ENCODE peak calls at places on chromosomes 4 and X, in six cellular contexts. K, R, B, Q, G and X are unnamed samples.

GRCh38 chr4:41887821-41888699 is 47.2 kb upstream of the TMEM33 start:
- DNase-seq in R (no peak), B (peak; percentile 19), Q (peak; percentile 18), G (peak; percentile 13), K (no peak), X (no peak)

GRCh38 chr4:15742637-15743036 is 35.5 kb upstream of the CD38 start:
- DNase-seq in K (no peak), B (no peak), Q (no peak), R (no peak), G (no peak), X (no peak)

GRCh38 chr4:124804041-124804440 is 91.5 kb upstream of the ANKRD50 start:
- DNase-seq in G (no peak), R (no peak), K (no peak), Q (no peak), B (no peak), X (no peak)

GRCh38 chr4:13887010-13887409 is 259.5 kb upstream of the BOD1L1 start:
- DNase-seq in R (no peak), Q (no peak), K (no peak), G (no peak), B (no peak), X (no peak)

GRCh38 chr4:48078862-48079655 is 55.0 kb downstream of the TXK start:
- DNase-seq in Q (no peak), R (no peak), G (no peak), K (no peak), B (no peak), X (no peak)

GRCh38 chr4:100986360-100986868 is 360.9 kb downstream of the PPP3CA start:
- DNase-seq in K (no peak), B (no peak), G (peak; percentile 13), R (no peak), Q (no peak), X (no peak)

GRCh38 chr4:8044699-8045098 is 105.0 kb upstream of the AFAP1 start:
- DNase-seq in R (no peak), Q (no peak), K (no peak), B (peak; percentile 93), G (no peak), X (no peak)

GRCh38 chr4:107737470-107737869 is 17.4 kb upstream of the PAPSS1 start:
- DNase-seq in B (no peak), R (no peak), K (no peak), Q (no peak), G (no peak), X (no peak)

GRCh38 chrX:43703211-43703791 is 47.2 kb downstream of the MAOA start:
- DNase-seq in B (no peak), R (no peak), Q (no peak), G (no peak), K (no peak), X (no peak)

GRCh38 chr4:169619518-169619957 is 840 bp upstream of the CLCN3 start:
- DNase-seq in G (no peak), K (peak; percentile 29), B (peak; percentile 44), R (peak; percentile 32), Q (no peak), X (peak; percentile 20)

GRCh38 chr4:42320822-42321388 is 76.4 kb upstream of the SHISA3 start:
- DNase-seq in G (no peak), B (no peak), Q (no peak), R (no peak), K (no peak), X (no peak)

GRCh38 chr4:122673252-122673651 is 52.4 kb upstream of the IL21 start:
- DNase-seq in R (no peak), K (no peak), Q (no peak), B (no peak), G (no peak), X (no peak)

GRCh38 chr4:108181704-108182103 is 13.0 kb upstream of the LEF1 start:
- DNase-seq in R (no peak), B (no peak), Q (no peak), K (no peak), G (no peak), X (no peak)

GRCh38 chr4:139129206-139129605 is 47.8 kb downstream of the ELF2 start:
- DNase-seq in K (no peak), G (no peak), Q (no peak), B (no peak), R (no peak), X (no peak)

GRCh38 chrX:77749695-77750094 is 36.3 kb downstream of the ATRX start:
- DNase-seq in R (no peak), Q (no peak), B (no peak), K (no peak), G (peak; percentile 68), X (no peak)

GRCh38 chrX:38018734-38019410 is 12.5 kb downstream of the SYTL5 start:
- DNase-seq in R (no peak), G (no peak), B (no peak), Q (no peak), K (no peak), X (no peak)

GRCh38 chr4:127997534-127998388 is 32.6 kb downstream of the ABHD18 start:
- DNase-seq in K (no peak), G (no peak), B (no peak), R (peak; percentile 8), Q (peak; percentile 14), X (no peak)

GRCh38 chr4:105147226-105148151 is 813 bp downstream of the TET2 start:
- DNase-seq in B (peak; percentile 79), Q (no peak), G (no peak), K (no peak), R (peak; percentile 27), X (no peak)

GRCh38 chr4:147583876-147584275 is 33.3 kb upstream of the TMEM184C start:
- DNase-seq in Q (no peak), B (no peak), K (no peak), G (no peak), R (no peak), X (no peak)

GRCh38 chr4:39319678-39320077 is 46.5 kb downstream of the RFC1 start:
- DNase-seq in R (no peak), B (no peak), K (no peak), G (peak; percentile 62), Q (peak; percentile 81), X (no peak)

GRCh38 chr4:183431614-183432013 is 12.8 kb upstream of the CDKN2AIP start:
- DNase-seq in G (no peak), Q (no peak), R (no peak), B (no peak), K (no peak), X (no peak)

GRCh38 chr4:152161676-152162330 is 374.1 kb downstream of the FBXW7 start:
- DNase-seq in Q (no peak), B (no peak), G (no peak), R (no peak), K (no peak), X (no peak)

GRCh38 chr4:39151120-39151713 is 31.1 kb upstream of the WDR19 start:
- DNase-seq in R (no peak), Q (peak; percentile 27), B (peak; percentile 33), G (peak; percentile 41), K (no peak), X (no peak)

GRCh38 chrX:19344661-19345060 is 934 bp downstream of the PDHA1 start:
- DNase-seq in Q (no peak), G (no peak), R (no peak), B (no peak), K (no peak), X (no peak)

GRCh38 chr4:185870437-185870836 is 58.4 kb upstream of the SORBS2 start:
- DNase-seq in R (no peak), G (no peak), K (no peak), B (no peak), Q (no peak), X (no peak)

GRCh38 chr4:169311643-169312365 is 41.0 kb upstream of the SH3RF1 start:
- DNase-seq in K (no peak), R (no peak), B (peak; percentile 9), G (no peak), Q (no peak), X (no peak)

GRCh38 chr4:158970786-158971185 is 132.1 kb upstream of the RAPGEF2 start:
- DNase-seq in G (no peak), B (no peak), R (no peak), K (no peak), Q (no peak), X (no peak)

GRCh38 chr4:175444512-175444911 is 367.6 kb downstream of the GPM6A start:
- DNase-seq in R (no peak), G (no peak), K (no peak), Q (no peak), B (no peak), X (no peak)

GRCh38 chr4:126736133-126736518 is 896.6 kb upstream of the INTU start:
- DNase-seq in B (no peak), G (no peak), R (no peak), Q (no peak), K (no peak), X (no peak)

GRCh38 chr4:140427919-140428471 is 547 bp upstream of the CLGN start:
- DNase-seq in Q (no peak), B (no peak), R (no peak), K (no peak), G (no peak), X (no peak)

GRCh38 chrX:154126101-154126500 is 17.9 kb upstream of the OPN1LW start:
- DNase-seq in Q (no peak), R (no peak), B (no peak), G (no peak), K (no peak), X (no peak)

GRCh38 chr4:159273126-159273438 is 170.2 kb downstream of the RAPGEF2 start:
- DNase-seq in K (no peak), B (no peak), G (no peak), R (no peak), Q (no peak), X (no peak)

GRCh38 chrX:69618803-69619202 is 2.9 kb downstream of the EDA start:
- DNase-seq in Q (no peak), B (peak; percentile 41), G (no peak), K (no peak), R (peak; percentile 1), X (no peak)